ENCODE peak calls at places on chromosomes 5 and 9, in seven cellular contexts. R is uterus, W is fibroblast of mammary gland, F is fibroblast of the aortic adventitia, D is astrocyte, M is astrocyte of the spinal cord, G is GM06990. E is an unnamed sample.

GRCh38 chr5:103013933-103014552 is 105.9 kb downstream of the GIN1 start:
- DNase-seq in R (no peak), W (peak), F (no peak), D (no peak), M (no peak), G (no peak), E (no peak)

GRCh38 chr5:157648275-157648990 is 3.8 kb downstream of the SOX30 start:
- DNase-seq in R (no peak), W (no peak), F (no peak), D (peak), M (peak), G (no peak), E (no peak)

GRCh38 chr9:132944294-132945185 is at the start of gene TSC1:
- DNase-seq in R (peak), W (peak), F (peak), D (peak), M (peak), G (peak), E (peak)

GRCh38 chr5:96807099-96807654 is 568 bp downstream of the ERAP1 start:
- DNase-seq in R (peak), W (peak), F (peak), D (peak), M (peak), G (peak), E (peak)

GRCh38 chr5:129459485-129460120 is 495 bp upstream of the ADAMTS19 start:
- DNase-seq in R (peak), W (peak), F (peak), D (peak), M (peak), G (peak), E (no peak)

GRCh38 chr9:109843651-109844050 is 63.7 kb downstream of the PALM2AKAP2 start:
- DNase-seq in R (peak), W (no peak), F (peak), D (no peak), M (no peak), G (no peak), E (no peak)

GRCh38 chr9:73573235-73573634 is 421.6 kb downstream of the ANXA1 start:
- DNase-seq in R (no peak), W (no peak), F (no peak), D (no peak), M (no peak), G (no peak), E (no peak)

GRCh38 chr9:83574482-83574881 is 36.3 kb upstream of the FRMD3 start:
- DNase-seq in R (no peak), W (no peak), F (no peak), D (no peak), M (no peak), G (no peak), E (no peak)

GRCh38 chr9:37104183-37104889 is 16.0 kb upstream of the ZCCHC7 start:
- DNase-seq in R (no peak), W (peak), F (peak), D (peak), M (peak), G (no peak), E (peak)

GRCh38 chr9:70601000-70601929 is 186.8 kb upstream of the KLF9 start:
- DNase-seq in R (peak), W (peak), F (peak), D (peak), M (peak), G (no peak), E (no peak)

GRCh38 chr9:127208416-127208815 is 56.2 kb upstream of the GARNL3 start:
- DNase-seq in R (no peak), W (no peak), F (no peak), D (no peak), M (no peak), G (no peak), E (no peak)

GRCh38 chr5:128579111-128579510 is 41.1 kb upstream of the FBN2 start:
- DNase-seq in R (no peak), W (peak), F (peak), D (peak), M (peak), G (no peak), E (no peak)

GRCh38 chr5:100676807-100677631 is 141.8 kb downstream of the FAM174A start:
- DNase-seq in R (no peak), W (peak), F (peak), D (peak), M (peak), G (no peak), E (no peak)

GRCh38 chr5:138668451-138668850 is 84.8 kb upstream of the CTNNA1 start:
- DNase-seq in R (no peak), W (no peak), F (no peak), D (no peak), M (no peak), G (no peak), E (peak)

GRCh38 chr5:132378580-132378979 is 9.1 kb downstream of the SLC22A5 start:
- DNase-seq in R (no peak), W (no peak), F (no peak), D (peak), M (no peak), G (no peak), E (no peak)

GRCh38 chr5:61625682-61626620 is 293.9 kb downstream of the ZSWIM6 start:
- DNase-seq in R (peak), W (peak), F (peak), D (peak), M (peak), G (peak), E (peak)

GRCh38 chr5:174900176-174900692 is 175.9 kb downstream of the MSX2 start:
- DNase-seq in R (no peak), W (peak), F (no peak), D (no peak), M (no peak), G (no peak), E (no peak)

GRCh38 chr9:37976714-37977477 is 73.0 kb upstream of the SLC25A51 start:
- DNase-seq in R (peak), W (peak), F (peak), D (peak), M (peak), G (no peak), E (no peak)

GRCh38 chr9:38370231-38370630 is 22.3 kb upstream of the ALDH1B1 start:
- DNase-seq in R (peak), W (no peak), F (no peak), D (no peak), M (no peak), G (no peak), E (no peak)

GRCh38 chr9:79768199-79768598 is 196.4 kb downstream of the TLE4 start:
- DNase-seq in R (no peak), W (no peak), F (peak), D (no peak), M (peak), G (no peak), E (no peak)

GRCh38 chr5:132260714-132261615 is 3.5 kb downstream of the PDLIM4 start:
- DNase-seq in R (peak), W (peak), F (peak), D (peak), M (peak), G (no peak), E (peak)

GRCh38 chr9:98491231-98491651 is 217.5 kb downstream of the GABBR2 start:
- DNase-seq in R (no peak), W (no peak), F (no peak), D (no peak), M (no peak), G (peak), E (peak)
- TF ChIP-seq CTCF in R (no peak), W (no peak), F (no peak), D (no peak), M (no peak), G (no peak), E (no peak)

DNA sequence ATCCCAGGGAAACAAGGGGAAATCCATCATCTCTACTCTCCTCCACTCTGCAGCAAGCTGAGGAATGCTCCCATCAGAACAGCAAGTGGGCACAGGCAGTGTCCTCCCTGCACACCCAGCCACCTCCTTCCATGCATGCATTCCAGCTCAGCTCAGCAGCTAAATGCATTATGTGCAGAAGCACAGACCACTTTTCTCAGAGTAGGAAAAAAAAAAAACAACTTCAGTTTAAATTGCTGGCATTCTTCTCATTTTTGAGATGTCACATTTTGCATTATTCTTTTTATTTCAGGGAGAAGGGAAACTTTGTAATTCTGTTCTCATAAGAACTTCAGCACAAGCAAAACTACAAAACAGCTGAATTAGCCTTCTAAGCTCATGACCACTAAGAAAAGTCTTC is 312.2 kb downstream of the SEMA5A start:
- DNase-seq in R (no peak), W (no peak), F (peak), D (peak), M (peak), G (no peak), E (no peak)
- TF ChIP-seq CTCF in R (no peak), W (no peak), F (no peak), D (no peak), M (no peak), G (no peak), E (no peak)

GRCh38 chr5:15191012-15191411 is 309.0 kb upstream of the FBXL7 start:
- DNase-seq in R (no peak), W (no peak), F (no peak), D (no peak), M (no peak), G (no peak), E (no peak)
- TF ChIP-seq CTCF in R (no peak), W (no peak), F (no peak), D (no peak), M (no peak), G (no peak), E (no peak)

GRCh38 chr5:66744040-66744439 is 147.8 kb downstream of the MAST4 start:
- DNase-seq in R (no peak), W (peak), F (peak), D (peak), M (peak), G (no peak), E (no peak)

GRCh38 chr5:66741394-66741793 is 145.2 kb downstream of the MAST4 start:
- DNase-seq in R (no peak), W (no peak), F (no peak), D (no peak), M (no peak), G (no peak), E (no peak)

GRCh38 chr5:66742896-66743247 is 146.7 kb downstream of the MAST4 start:
- DNase-seq in R (no peak), W (no peak), F (no peak), D (no peak), M (no peak), G (no peak), E (no peak)

GRCh38 chr5:66743344-66743743 is 147.2 kb downstream of the MAST4 start:
- DNase-seq in R (no peak), W (no peak), F (no peak), D (no peak), M (no peak), G (no peak), E (no peak)

GRCh38 chr5:66742083-66742895 is 146.1 kb downstream of the MAST4 start:
- DNase-seq in R (no peak), W (no peak), F (no peak), D (no peak), M (no peak), G (no peak), E (peak)
- TF ChIP-seq CTCF in R (no peak), W (peak), F (no peak), D (no peak), M (peak), G (peak), E (no peak)

E was measured in GM12865.